ENCODE peak calls at places on chromosomes 1 and 21, in four cellular contexts. One of them, this sample, is unnamed.

GRCh38 chr1:67564193-67564592 is 120.8 kb upstream of the GADD45A start:
- DNase-seq in mammary epithelial cell: no peak
- DNase-seq in cardiac muscle cell: no peak
- DNase-seq in CD8-positive, alpha-beta T cell: no peak
- DNase-seq in this sample: peak; percentile 82

GRCh38 chr1:240237305-240237721 is 145.6 kb downstream of the FMN2 start:
- DNase-seq in mammary epithelial cell: no peak
- DNase-seq in cardiac muscle cell: peak; percentile 69
- DNase-seq in CD8-positive, alpha-beta T cell: no peak
- DNase-seq in this sample: no peak

GRCh38 chr1:230236301-230236700 is 169.3 kb downstream of the GALNT2 start:
- DNase-seq in CD8-positive, alpha-beta T cell: no peak
- DNase-seq in mammary epithelial cell: no peak
- DNase-seq in cardiac muscle cell: no peak
- DNase-seq in this sample: no peak

GRCh38 chr1:161781995-161782394 is 15.9 kb downstream of the ATF6 start:
- DNase-seq in mammary epithelial cell: no peak
- DNase-seq in CD8-positive, alpha-beta T cell: no peak
- DNase-seq in cardiac muscle cell: no peak
- DNase-seq in this sample: no peak

GRCh38 chr1:150621497-150622113 is 7.8 kb downstream of the ENSA start:
- DNase-seq in mammary epithelial cell: no peak
- DNase-seq in CD8-positive, alpha-beta T cell: peak; percentile 23
- DNase-seq in cardiac muscle cell: peak; percentile 54
- DNase-seq in this sample: no peak

GRCh38 chr1:185517808-185518419 is 200.9 kb upstream of the IVNS1ABP start:
- DNase-seq in mammary epithelial cell: no peak
- DNase-seq in cardiac muscle cell: no peak
- DNase-seq in CD8-positive, alpha-beta T cell: no peak
- DNase-seq in this sample: peak; percentile 22

GRCh38 chr1:88013485-88013884 is 670.6 kb upstream of the PKN2 start:
- DNase-seq in CD8-positive, alpha-beta T cell: no peak
- DNase-seq in mammary epithelial cell: peak; percentile 37
- DNase-seq in cardiac muscle cell: no peak
- DNase-seq in this sample: peak; percentile 17

GRCh38 chr21:40901690-40902089 is 54.7 kb upstream of the DSCAM start:
- DNase-seq in cardiac muscle cell: no peak
- DNase-seq in mammary epithelial cell: no peak
- DNase-seq in CD8-positive, alpha-beta T cell: no peak
- DNase-seq in this sample: no peak

GRCh38 chr21:41479686-41480085 is 28.3 kb downstream of the TMPRSS2 start:
- DNase-seq in CD8-positive, alpha-beta T cell: no peak
- DNase-seq in mammary epithelial cell: no peak
- DNase-seq in cardiac muscle cell: no peak
- DNase-seq in this sample: no peak

GRCh38 chr1:225488671-225489070 is 60.8 kb upstream of the LBR start:
- DNase-seq in CD8-positive, alpha-beta T cell: no peak
- DNase-seq in mammary epithelial cell: no peak
- DNase-seq in cardiac muscle cell: no peak
- DNase-seq in this sample: no peak

GRCh38 chr1:2267051-2267830 is 39.1 kb downstream of the SKI start:
- DNase-seq in mammary epithelial cell: no peak
- DNase-seq in cardiac muscle cell: no peak
- DNase-seq in CD8-positive, alpha-beta T cell: no peak
- DNase-seq in this sample: no peak

GRCh38 chr1:108559215-108560142 is at the start of gene EEIG2:
- DNase-seq in mammary epithelial cell: peak; percentile 81
- DNase-seq in CD8-positive, alpha-beta T cell: peak; percentile 87
- DNase-seq in cardiac muscle cell: peak; percentile 89
- DNase-seq in this sample: no peak

GRCh38 chr1:232303221-232303620 is 326.7 kb downstream of the SIPA1L2 start:
- DNase-seq in CD8-positive, alpha-beta T cell: no peak
- DNase-seq in mammary epithelial cell: no peak
- DNase-seq in cardiac muscle cell: no peak
- DNase-seq in this sample: peak; percentile 33

GRCh38 chr1:180256353-180257027 is 26.4 kb downstream of the LHX4 start:
- DNase-seq in mammary epithelial cell: no peak
- DNase-seq in cardiac muscle cell: no peak
- DNase-seq in CD8-positive, alpha-beta T cell: no peak
- DNase-seq in this sample: no peak

GRCh38 chr1:25022361-25023189 is 92.5 kb upstream of the RUNX3 start:
- DNase-seq in cardiac muscle cell: peak; percentile 67
- DNase-seq in CD8-positive, alpha-beta T cell: peak; percentile 91
- DNase-seq in mammary epithelial cell: peak; percentile 97
- DNase-seq in this sample: peak; percentile 86

GRCh38 chr1:214506972-214507431 is 44.4 kb downstream of the PTPN14 start:
- DNase-seq in mammary epithelial cell: peak; percentile 43
- DNase-seq in CD8-positive, alpha-beta T cell: no peak
- DNase-seq in cardiac muscle cell: no peak
- DNase-seq in this sample: peak; percentile 92

GRCh38 chr1:223095870-223096269 is 47.2 kb downstream of the TLR5 start:
- DNase-seq in mammary epithelial cell: no peak
- DNase-seq in cardiac muscle cell: no peak
- DNase-seq in CD8-positive, alpha-beta T cell: no peak
- DNase-seq in this sample: no peak

GRCh38 chr21:14403681-14404318 is 20.9 kb upstream of the HSPA13 start:
- DNase-seq in cardiac muscle cell: peak; percentile 25
- DNase-seq in mammary epithelial cell: peak; percentile 12
- DNase-seq in CD8-positive, alpha-beta T cell: no peak
- DNase-seq in this sample: peak; percentile 15

GRCh38 chr21:14405225-14405624 is 22.3 kb upstream of the HSPA13 start:
- DNase-seq in cardiac muscle cell: no peak
- DNase-seq in CD8-positive, alpha-beta T cell: no peak
- DNase-seq in mammary epithelial cell: no peak
- DNase-seq in this sample: no peak

GRCh38 chr21:14401217-14401616 is 18.3 kb upstream of the HSPA13 start:
- DNase-seq in CD8-positive, alpha-beta T cell: no peak
- DNase-seq in mammary epithelial cell: no peak
- DNase-seq in cardiac muscle cell: no peak
- DNase-seq in this sample: no peak
- H3K27ac ChIP-seq in CD8-positive, alpha-beta T cell: no peak overlapping the region
- H3K27ac ChIP-seq in mammary epithelial cell: no peak overlapping the region
- H3K27ac ChIP-seq in cardiac muscle cell: no peak overlapping the region
- H3K27ac ChIP-seq in this sample: no peak overlapping the region

GRCh38 chr1:153253693-153254092 is 5.8 kb upstream of the LORICRIN start:
- DNase-seq in mammary epithelial cell: no peak
- DNase-seq in CD8-positive, alpha-beta T cell: no peak
- DNase-seq in cardiac muscle cell: no peak
- DNase-seq in this sample: no peak
- H3K4me1 ChIP-seq in mammary epithelial cell: no peaks in the 10 kb centered on the region
- H3K4me1 ChIP-seq in CD8-positive, alpha-beta T cell: no peaks in the 10 kb centered on the region
- H3K4me1 ChIP-seq in cardiac muscle cell: no peaks in the 10 kb centered on the region
- H3K4me1 ChIP-seq in this sample: no peaks in the 10 kb centered on the region

DNA sequence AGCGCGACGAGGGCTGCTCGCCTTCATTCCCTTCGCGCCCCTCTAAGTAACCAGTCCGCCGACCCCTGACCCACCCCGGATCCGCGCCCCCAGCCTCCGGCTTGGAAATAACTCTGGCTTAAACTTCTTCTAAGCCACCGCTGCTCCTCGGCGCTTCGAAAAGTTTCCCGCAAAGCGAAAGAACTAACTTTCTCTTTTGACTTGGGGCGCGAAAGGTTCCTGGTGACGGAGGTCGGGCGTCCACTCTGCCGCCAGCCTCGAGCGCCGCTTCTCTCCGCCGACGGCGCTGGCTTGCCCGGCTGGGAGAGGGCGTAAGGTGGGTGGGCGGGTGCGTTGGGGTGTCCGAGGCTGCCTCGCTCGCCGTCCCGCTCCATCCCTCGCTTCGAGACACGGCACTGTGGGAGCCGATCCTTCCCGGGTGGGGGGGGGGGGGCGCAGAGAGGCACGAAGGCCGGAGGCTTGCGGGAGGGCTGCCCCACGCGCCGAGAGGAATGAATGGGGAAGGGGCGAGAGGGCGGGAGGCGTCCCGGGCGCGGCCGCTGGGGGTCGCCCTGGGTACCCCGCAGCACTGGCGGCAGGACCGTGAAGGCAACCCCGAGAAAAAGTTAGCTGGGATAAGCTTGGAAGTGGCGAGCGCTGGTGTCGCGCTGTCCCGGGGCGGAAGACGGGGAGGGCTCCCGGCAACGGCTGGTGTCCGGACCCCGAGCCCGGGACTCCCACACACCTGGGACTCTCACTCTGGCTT is 567 bp downstream of the ATF3 start:
- DNase-seq in cardiac muscle cell: peak; percentile 81
- DNase-seq in mammary epithelial cell: no peak
- DNase-seq in CD8-positive, alpha-beta T cell: no peak
- DNase-seq in this sample: peak; percentile 23
- H3K27me3 ChIP-seq in cardiac muscle cell: peaks cover 39% of the 10 kb centered on the region
- H3K27me3 ChIP-seq in mammary epithelial cell: no peaks in the 10 kb centered on the region
- H3K27me3 ChIP-seq in CD8-positive, alpha-beta T cell: peaks cover 53% of the 10 kb centered on the region
- H3K27me3 ChIP-seq in this sample: peaks cover 37% of the 10 kb centered on the region

DNA sequence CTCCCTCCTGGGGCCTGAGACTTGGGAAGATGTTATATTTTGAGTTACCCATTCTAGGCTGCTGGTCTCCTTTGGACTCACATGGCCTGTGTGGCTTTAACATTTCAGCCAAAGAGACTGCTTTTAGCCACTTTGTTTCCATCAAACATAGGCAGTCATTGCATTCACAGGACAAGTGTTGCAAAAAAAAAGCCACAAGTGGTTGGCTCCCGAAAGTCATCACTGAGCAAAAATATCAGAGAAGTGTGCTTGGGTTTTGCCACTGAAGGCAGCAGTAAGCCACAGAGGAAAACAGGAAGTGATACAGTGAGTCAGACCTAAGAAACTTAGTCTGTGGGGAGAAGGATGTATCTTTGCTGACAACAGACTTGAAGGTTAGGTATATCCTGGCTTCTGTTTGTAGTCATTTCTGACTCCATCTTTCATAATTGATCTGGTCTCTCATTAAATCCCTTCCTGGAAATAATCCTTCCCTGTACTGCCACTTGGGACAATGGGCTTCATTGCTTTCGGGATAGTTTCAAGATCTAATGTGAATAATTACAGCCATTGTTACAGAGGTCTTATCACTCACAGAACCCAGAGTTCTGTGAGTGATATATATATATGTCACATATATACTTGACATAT is 80.9 kb downstream of the COLGALT2 start:
- DNase-seq in mammary epithelial cell: peak; percentile 86
- DNase-seq in CD8-positive, alpha-beta T cell: no peak
- DNase-seq in cardiac muscle cell: no peak
- DNase-seq in this sample: peak; percentile 50
- H3K27ac ChIP-seq in mammary epithelial cell: no peak overlapping the region
- H3K27ac ChIP-seq in CD8-positive, alpha-beta T cell: peak overlapping the region; percentile 32
- H3K27ac ChIP-seq in cardiac muscle cell: no peak overlapping the region
- H3K27ac ChIP-seq in this sample: no peak overlapping the region

DNA sequence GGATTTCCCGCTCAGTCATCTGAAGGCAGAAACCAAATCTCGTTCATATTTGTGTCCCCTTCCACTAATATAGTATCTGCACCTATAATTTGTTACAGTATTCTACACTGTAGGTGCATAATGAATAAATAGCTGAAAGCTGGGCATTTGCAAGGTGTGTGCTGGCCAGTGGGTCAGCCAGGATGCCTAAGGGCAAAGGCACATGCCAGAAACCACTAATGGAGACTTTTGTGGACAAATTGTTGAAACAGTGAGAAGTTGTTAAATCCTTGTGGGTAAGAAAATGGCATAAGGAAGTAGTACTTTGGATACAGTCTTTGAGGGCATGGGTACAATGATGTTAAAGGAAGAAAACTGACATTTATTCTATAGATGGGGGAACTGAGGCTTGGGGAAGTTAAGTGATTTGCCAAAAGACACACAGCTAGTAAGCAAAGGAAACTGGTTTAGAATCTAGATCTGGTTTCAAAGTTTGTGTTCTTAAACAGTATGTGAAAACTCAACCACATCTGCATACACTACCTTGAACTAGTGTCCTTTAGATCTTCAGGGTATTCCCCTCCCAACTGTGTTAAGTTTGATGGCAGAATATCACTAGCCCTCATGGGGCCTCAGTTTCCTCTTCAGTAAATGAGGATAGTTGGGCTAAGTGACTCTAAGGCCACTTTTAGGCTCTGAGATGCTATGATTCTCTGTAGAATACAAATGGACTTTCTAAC is 26.5 kb upstream of the LRRC8C start:
- DNase-seq in CD8-positive, alpha-beta T cell: no peak
- DNase-seq in mammary epithelial cell: no peak
- DNase-seq in cardiac muscle cell: no peak
- DNase-seq in this sample: no peak
- H3K4me1 ChIP-seq in CD8-positive, alpha-beta T cell: peaks cover 98% of the 10 kb centered on the region
- H3K4me1 ChIP-seq in mammary epithelial cell: peaks cover 51% of the 10 kb centered on the region
- H3K4me1 ChIP-seq in cardiac muscle cell: peaks cover 28% of the 10 kb centered on the region
- H3K4me1 ChIP-seq in this sample: peaks cover 35% of the 10 kb centered on the region

DNA sequence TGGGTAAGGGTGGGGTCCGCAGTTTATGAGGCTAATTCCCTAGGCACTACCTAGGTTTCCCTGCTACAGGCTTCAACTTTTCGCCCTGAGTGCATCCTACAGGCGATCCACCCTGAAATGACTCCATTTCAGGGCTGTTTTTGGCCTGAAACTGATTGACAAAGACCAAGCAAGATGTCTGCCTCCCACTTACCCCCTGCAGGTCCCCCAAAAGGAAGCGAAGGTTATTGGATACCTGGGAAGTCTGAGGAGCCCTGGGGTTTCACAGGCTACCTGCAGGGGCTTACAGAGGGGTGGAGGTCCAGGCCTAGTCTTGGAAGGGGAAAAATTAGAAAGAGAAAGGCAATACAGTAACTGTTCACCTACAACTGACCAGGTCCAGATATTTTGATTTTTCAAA is 3.3 kb upstream of the TBX15 start:
- DNase-seq in cardiac muscle cell: no peak
- DNase-seq in CD8-positive, alpha-beta T cell: no peak
- DNase-seq in mammary epithelial cell: no peak
- DNase-seq in this sample: no peak
- H3K27me3 ChIP-seq in cardiac muscle cell: peaks cover 100% of the 10 kb centered on the region
- H3K27me3 ChIP-seq in CD8-positive, alpha-beta T cell: peaks cover 35% of the 10 kb centered on the region
- H3K27me3 ChIP-seq in mammary epithelial cell: peaks cover 36% of the 10 kb centered on the region
- H3K27me3 ChIP-seq in this sample: peaks cover 100% of the 10 kb centered on the region